ENCODE peak calls at places on chromosomes 11 and 22, in eight cellular contexts. U is sigmoid colon; H is CD8-positive, alpha-beta T cell; I is PC-9; T is lung; O is neural progenitor cell; B is OCI-LY7; V is stomach. W is an unnamed sample.

GRCh38 chr11:9082575-9082974 is 8.8 kb downstream of the SCUBE2 start:
- DNase-seq in V (no peak), T (no peak), U (no peak), I (no peak), B (no peak), O (no peak), H (no peak), W (no peak)

GRCh38 chr11:71420455-71421241 is 27.5 kb downstream of the DHCR7 start:
- DNase-seq in H (no peak), I (peak), V (peak), O (peak), T (peak), B (peak), U (no peak), W (peak)

GRCh38 chr22:32473388-32473952 is 1.1 kb upstream of the FBXO7 start:
- DNase-seq in I (peak), H (no peak), O (peak), U (no peak), B (peak), V (no peak), T (no peak), W (peak)

GRCh38 chr22:46090051-46090591 is 60.2 kb upstream of the PPARA start:
- DNase-seq in V (peak), H (no peak), O (no peak), B (no peak), T (no peak), U (peak), I (no peak), W (no peak)

GRCh38 chr11:81725691-81726090 is 1008.0 kb downstream of the FAM181B start:
- DNase-seq in V (no peak), H (no peak), U (no peak), I (no peak), T (no peak), B (no peak), O (no peak), W (no peak)

GRCh38 chr22:37396488-37397084 is 30.7 kb downstream of the ELFN2 start:
- DNase-seq in O (no peak), V (no peak), B (no peak), U (no peak), I (no peak), T (no peak), H (no peak), W (no peak)

GRCh38 chr11:3046641-3047040 is 10.6 kb downstream of the CARS1 start:
- DNase-seq in B (no peak), T (no peak), U (no peak), O (no peak), I (no peak), V (no peak), H (no peak), W (no peak)

GRCh38 chr11:19954899-19955298 is 205.4 kb downstream of the DBX1 start:
- DNase-seq in T (no peak), U (no peak), I (no peak), V (no peak), H (no peak), B (no peak), O (no peak), W (no peak)

GRCh38 chr11:128484172-128484571 is 103.2 kb downstream of the ETS1 start:
- DNase-seq in T (no peak), B (no peak), H (no peak), U (no peak), I (no peak), V (no peak), O (no peak), W (no peak)

GRCh38 chr11:13429836-13430235 is 33.2 kb downstream of the BTBD10 start:
- DNase-seq in O (no peak), V (no peak), U (no peak), H (no peak), I (no peak), T (no peak), B (no peak), W (no peak)

GRCh38 chr11:10051868-10052586 is 242.0 kb downstream of the SBF2 start:
- DNase-seq in V (no peak), I (no peak), H (no peak), O (no peak), U (no peak), T (no peak), B (no peak), W (no peak)

GRCh38 chr11:130765951-130766649 is 150.2 kb downstream of the SNX19 start:
- DNase-seq in O (no peak), H (no peak), B (peak), T (no peak), U (no peak), V (no peak), I (no peak), W (no peak)

GRCh38 chr11:2529636-2530035 is 84.8 kb downstream of the KCNQ1 start:
- DNase-seq in U (peak), I (no peak), B (no peak), T (no peak), V (no peak), O (no peak), H (no peak), W (peak)

GRCh38 chr11:105137286-105137685 is 2.3 kb downstream of the CARD18 start:
- DNase-seq in V (no peak), O (no peak), I (no peak), U (no peak), T (no peak), H (no peak), B (no peak), W (no peak)

GRCh38 chr11:12163181-12163841 is 52.9 kb downstream of the MICAL2 start:
- DNase-seq in B (no peak), U (peak), V (no peak), T (no peak), I (peak), O (no peak), H (no peak), W (no peak)

GRCh38 chr22:47291565-47292495 is 529.4 kb downstream of the TBC1D22A start:
- DNase-seq in T (no peak), B (no peak), O (no peak), V (no peak), U (peak), I (no peak), H (no peak), W (no peak)

GRCh38 chr11:125952559-125952958 is 6.7 kb downstream of the VSIG10L2 start:
- DNase-seq in T (no peak), O (no peak), U (no peak), V (no peak), B (no peak), I (no peak), H (no peak), W (no peak)

GRCh38 chr11:67999704-68000103 is 4.2 kb downstream of the UNC93B1 start:
- DNase-seq in B (no peak), I (no peak), H (no peak), T (no peak), O (no peak), U (no peak), V (no peak), W (no peak)

GRCh38 chr11:96146765-96147164 is 196.2 kb downstream of the MAML2 start:
- DNase-seq in I (no peak), B (no peak), O (no peak), T (no peak), V (no peak), H (no peak), U (no peak), W (no peak)

GRCh38 chr22:22820626-22821025 is 67.0 kb upstream of the IGLL5 start:
- DNase-seq in V (no peak), H (peak), O (no peak), I (no peak), B (peak), T (no peak), U (no peak), W (no peak)

GRCh38 chr22:36982136-36982535 is 37.1 kb downstream of the TST start:
- DNase-seq in B (peak), O (peak), T (no peak), H (no peak), V (no peak), I (no peak), U (no peak), W (no peak)

GRCh38 chr22:50577697-50577986 is 585 bp downstream of the CPT1B start:
- DNase-seq in I (no peak), O (no peak), V (no peak), B (no peak), H (no peak), T (no peak), U (no peak), W (no peak)

GRCh38 chr22:27573992-27574391 is 227.6 kb downstream of the MN1 start:
- DNase-seq in U (no peak), H (no peak), B (no peak), O (no peak), I (no peak), V (no peak), T (no peak), W (no peak)
- TF ChIP-seq CTCF in U (no peak), H (no peak), B (no peak), O (no peak), I (no peak), V (no peak), T (no peak), W (no peak)

GRCh38 chr11:64916040-64916847 is 765 bp downstream of the ATG2A start:
- DNase-seq in O (peak), U (peak), I (peak), B (peak), T (peak), H (peak), V (peak), W (no peak)

GRCh38 chr11:64916848-64917662 is at the start of gene ATG2A:
- DNase-seq in U (peak), H (peak), O (peak), B (peak), T (peak), I (peak), V (peak), W (peak)

GRCh38 chr11:64917663-64917995 is 620 bp upstream of the ATG2A start:
- DNase-seq in H (no peak), V (no peak), U (no peak), B (no peak), I (no peak), O (peak), T (no peak), W (no peak)

GRCh38 chr11:64919627-64920026 is 2.6 kb upstream of the ATG2A start:
- DNase-seq in B (no peak), V (no peak), O (no peak), T (no peak), U (peak), H (no peak), I (no peak), W (no peak)

GRCh38 chr11:64918056-64918455 is 1.0 kb upstream of the ATG2A start:
- DNase-seq in T (no peak), I (no peak), H (no peak), U (peak), V (no peak), O (peak), B (peak), W (no peak)
- TF ChIP-seq CTCF in T (no peak), I (peak), H (no peak), U (no peak), V (no peak), O (peak), B (peak), W (no peak)

DNA sequence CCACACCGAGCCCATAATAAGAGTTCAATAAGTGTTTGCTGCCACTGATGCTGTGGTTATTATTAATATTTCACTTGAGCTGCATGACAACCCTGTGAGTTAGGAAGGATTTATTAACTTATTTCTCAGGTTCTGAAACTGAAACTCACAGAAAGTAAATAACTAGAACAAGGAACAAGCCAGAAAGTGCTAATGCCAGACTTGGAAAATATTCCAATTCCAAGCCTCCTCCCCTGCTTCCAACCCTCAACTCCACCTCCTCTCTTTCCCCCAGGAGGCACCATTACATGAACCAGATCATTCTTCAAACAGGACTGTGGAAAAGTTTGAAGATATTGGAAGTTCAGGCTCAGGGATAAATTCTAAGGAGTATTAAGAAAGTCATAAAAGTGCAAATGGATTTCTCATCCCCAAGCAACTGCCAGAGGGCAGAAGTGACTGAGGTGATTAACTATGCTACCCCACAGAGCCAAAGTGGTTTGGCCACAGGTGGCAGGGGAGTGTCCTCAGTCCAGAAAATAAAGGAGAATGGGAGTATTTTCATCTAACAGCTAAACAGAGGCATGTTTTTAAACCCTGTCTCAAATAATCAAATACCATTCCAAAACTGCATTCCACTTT is 3.2 kb upstream of the FJX1 start:
- DNase-seq in T (no peak), I (peak), V (no peak), O (peak), U (no peak), H (no peak), B (no peak), W (no peak)
- TF ChIP-seq CTCF in T (no peak), I (no peak), V (no peak), O (peak), U (no peak), H (no peak), B (no peak), W (no peak)

GRCh38 chr22:44188986-44189630 is 8.4 kb downstream of the PARVG start:
- DNase-seq in I (no peak), U (peak), B (no peak), T (no peak), H (no peak), V (no peak), O (no peak), W (no peak)

GRCh38 chr22:44186121-44186510 is 5.4 kb downstream of the PARVG start:
- DNase-seq in O (no peak), B (no peak), U (peak), H (no peak), V (no peak), I (no peak), T (no peak), W (peak)

GRCh38 chr22:44188316-44188715 is 7.6 kb downstream of the PARVG start:
- DNase-seq in V (no peak), U (peak), I (no peak), H (no peak), B (no peak), O (no peak), T (no peak), W (no peak)

GRCh38 chr22:44186737-44187136 is 6.0 kb downstream of the PARVG start:
- DNase-seq in O (no peak), T (no peak), H (no peak), I (no peak), V (no peak), B (no peak), U (peak), W (no peak)

GRCh38 chr22:44187652-44188230 is 7.0 kb downstream of the PARVG start:
- DNase-seq in O (no peak), I (no peak), H (no peak), T (no peak), V (no peak), U (peak), B (no peak), W (no peak)
- TF ChIP-seq CTCF in O (no peak), I (no peak), H (no peak), T (no peak), V (no peak), U (no peak), B (no peak), W (no peak)

GRCh38 chr11:7536102-7536501 is 22.3 kb downstream of the PPFIBP2 start:
- DNase-seq in H (no peak), I (no peak), V (no peak), O (peak), T (no peak), U (no peak), B (no peak), W (peak)
- TF ChIP-seq CTCF in H (peak), I (no peak), V (no peak), O (peak), T (no peak), U (no peak), B (peak), W (peak)

GRCh38 chr11:69209936-69210659 is 54.4 kb downstream of the SMIM38 start:
- DNase-seq in V (no peak), B (no peak), I (peak), H (no peak), O (no peak), U (no peak), T (no peak), W (no peak)

GRCh38 chr11:69209421-69209820 is 53.7 kb downstream of the SMIM38 start:
- DNase-seq in H (no peak), O (no peak), T (no peak), V (no peak), B (no peak), I (no peak), U (peak), W (no peak)

GRCh38 chr11:69210660-69211035 is 54.9 kb downstream of the SMIM38 start:
- DNase-seq in I (no peak), B (no peak), T (no peak), H (no peak), U (peak), O (no peak), V (no peak), W (no peak)

GRCh38 chr11:69208190-69209037 is 52.7 kb downstream of the SMIM38 start:
- DNase-seq in H (no peak), O (no peak), I (no peak), V (no peak), T (no peak), B (no peak), U (no peak), W (no peak)

GRCh38 chr11:69209038-69209350 is 53.3 kb downstream of the SMIM38 start:
- DNase-seq in I (no peak), H (no peak), V (no peak), U (peak), T (no peak), B (no peak), O (no peak), W (no peak)
- TF ChIP-seq CTCF in I (no peak), H (no peak), V (no peak), U (no peak), T (no peak), B (no peak), O (no peak), W (no peak)

GRCh38 chr11:110433393-110434333 is 3.9 kb downstream of the FDX1 start:
- DNase-seq in U (no peak), T (no peak), O (no peak), V (no peak), H (no peak), I (no peak), B (peak), W (no peak)

GRCh38 chr11:110435780-110436717 is 6.3 kb downstream of the FDX1 start:
- DNase-seq in H (no peak), I (no peak), O (no peak), V (no peak), B (peak), T (no peak), U (no peak), W (no peak)

GRCh38 chr11:110432713-110433392 is 3.1 kb downstream of the FDX1 start:
- DNase-seq in B (no peak), H (no peak), T (no peak), U (no peak), O (peak), V (no peak), I (no peak), W (no peak)

GRCh38 chr11:110438017-110438416 is 8.3 kb downstream of the FDX1 start:
- DNase-seq in U (no peak), B (no peak), T (no peak), H (no peak), O (no peak), V (no peak), I (no peak), W (no peak)

DNA sequence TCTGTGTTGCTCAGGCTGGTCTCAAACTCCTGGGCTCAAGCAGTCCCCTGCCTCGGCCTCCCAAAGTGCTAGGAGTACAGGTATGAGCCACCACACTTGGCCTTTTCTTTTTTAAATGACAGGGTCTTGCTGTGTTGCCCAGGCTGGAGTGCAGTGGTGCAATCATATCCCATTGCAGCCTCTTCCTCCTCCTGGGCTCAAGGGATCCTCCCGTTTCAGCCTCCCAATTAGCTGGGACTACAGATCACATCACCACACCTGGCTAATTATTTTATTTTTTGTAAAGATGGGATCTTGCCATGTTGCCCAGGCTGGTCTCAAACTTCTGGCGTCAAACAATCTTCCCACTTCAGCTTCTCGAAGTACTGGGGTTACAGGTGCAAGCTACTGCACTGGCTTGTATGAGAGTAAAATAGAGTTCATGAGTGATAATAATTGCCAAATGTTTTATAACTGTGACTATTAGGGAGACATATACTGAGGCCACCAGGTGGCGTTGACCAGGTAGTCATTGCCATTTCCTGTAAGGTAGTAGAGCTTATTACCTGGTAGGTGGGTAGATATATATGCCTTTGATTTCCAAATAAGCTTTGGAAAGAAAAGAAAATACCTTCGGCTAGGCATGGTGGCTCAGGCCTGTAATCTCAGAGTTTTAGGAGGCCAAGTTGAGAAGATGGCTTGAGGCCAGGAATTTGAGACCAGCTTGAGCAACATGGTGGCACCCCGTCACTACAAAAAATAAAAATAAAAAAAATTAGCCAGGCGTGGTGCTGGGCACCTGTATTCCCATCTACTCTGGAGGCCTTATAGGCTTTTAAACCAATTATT is 5.4 kb downstream of the FDX1 start:
- DNase-seq in V (peak), O (no peak), B (peak), I (peak), H (no peak), T (no peak), U (no peak), W (no peak)
- TF ChIP-seq CTCF in V (peak), O (peak), B (peak), I (peak), H (no peak), T (peak), U (no peak), W (no peak)

GRCh38 chr11:76233936-76234703 is 27.8 kb upstream of the WNT11 start:
- DNase-seq in I (peak), H (no peak), T (peak), O (peak), V (no peak), U (peak), B (peak), W (peak)
- TF ChIP-seq CTCF in I (no peak), H (no peak), T (no peak), O (no peak), V (no peak), U (no peak), B (no peak), W (no peak)

DNA sequence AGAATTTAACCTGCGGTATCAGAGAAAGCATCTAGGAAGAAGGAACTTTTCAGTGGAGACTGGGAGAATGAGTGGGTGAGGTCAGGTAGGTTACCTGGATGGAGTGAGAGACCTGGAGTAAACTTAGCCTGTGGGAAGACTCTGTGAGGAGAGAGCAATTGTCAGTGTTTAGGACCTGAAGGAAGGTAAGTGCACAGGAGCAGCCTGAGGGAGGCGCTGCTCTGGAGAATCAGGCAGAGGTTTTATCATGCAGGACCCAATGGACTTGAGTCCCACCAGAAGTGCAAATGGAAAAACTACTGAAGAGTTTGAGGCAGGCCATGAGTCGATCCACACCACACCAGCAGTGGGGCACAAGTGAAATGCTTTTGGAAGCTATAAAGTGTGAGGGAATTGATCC is 10.6 kb upstream of the IFTAP start:
- DNase-seq in V (no peak), U (no peak), H (no peak), O (no peak), T (no peak), I (no peak), B (no peak), W (no peak)
- TF ChIP-seq CTCF in V (no peak), U (no peak), H (no peak), O (peak), T (no peak), I (no peak), B (no peak), W (no peak)

W was measured in glutamatergic neuron.